ENCODE peak calls at places on chromosomes 4 and X, in eight cellular contexts. X is psoas muscle; Z is MM.1S; U is CD8-positive, alpha-beta T cell; I is tibial nerve; B is transverse colon; W is left lung; D is ovary. K is an unnamed sample.

GRCh38 chr4:680931-681645 is 6.7 kb downstream of the MYL5 start:
- DNase-seq in W (peak; percentile 89), Z (no peak), U (peak; percentile 41), X (peak; percentile 76), D (peak; percentile 60), B (peak; percentile 83), I (no peak), K (peak; percentile 78)

GRCh38 chr4:135354876-135355275 is 1153.3 kb upstream of the PABPC4L start:
- DNase-seq in X (no peak), I (no peak), B (no peak), W (no peak), Z (no peak), U (no peak), D (no peak), K (no peak)

GRCh38 chr4:101279377-101279871 is 67.9 kb downstream of the PPP3CA start:
- DNase-seq in U (no peak), D (peak; percentile 45), W (no peak), X (peak; percentile 17), I (no peak), Z (peak; percentile 28), B (no peak), K (peak; percentile 36)

GRCh38 chr4:173288296-173288695 is 45.9 kb downstream of the HMGB2 start:
- DNase-seq in Z (peak; percentile 89), I (peak; percentile 41), X (no peak), W (no peak), U (peak; percentile 60), D (no peak), B (peak; percentile 70), K (peak; percentile 34)

GRCh38 chrX:68942141-68942540 is 113.3 kb downstream of the EFNB1 start:
- DNase-seq in X (no peak), I (no peak), W (no peak), B (peak; percentile 18), D (no peak), U (no peak), Z (no peak), K (no peak)

GRCh38 chrX:78708171-78708570 is 39.3 kb upstream of the LPAR4 start:
- DNase-seq in I (no peak), U (no peak), Z (no peak), D (no peak), X (no peak), B (peak; percentile 8), W (no peak), K (no peak)

GRCh38 chr4:23866450-23866849 is 23.4 kb downstream of the PPARGC1A start:
- DNase-seq in D (no peak), U (no peak), W (no peak), X (no peak), Z (no peak), I (no peak), B (no peak), K (no peak)

GRCh38 chrX:39873111-39873510 is 224.6 kb downstream of the BCOR start:
- DNase-seq in U (no peak), W (no peak), X (no peak), D (no peak), Z (no peak), B (no peak), I (no peak), K (no peak)

GRCh38 chr4:10184051-10184450 is 67.5 kb upstream of the WDR1 start:
- DNase-seq in U (no peak), W (no peak), I (no peak), Z (no peak), B (no peak), X (no peak), D (no peak), K (no peak)

GRCh38 chr4:15294202-15294601 is 133.6 kb upstream of the C1QTNF7 start:
- DNase-seq in U (no peak), B (no peak), D (no peak), I (no peak), X (no peak), W (no peak), Z (no peak), K (no peak)

GRCh38 chrX:136185409-136186022 is 38.2 kb downstream of the FHL1 start:
- DNase-seq in X (no peak), U (no peak), D (no peak), I (no peak), W (no peak), Z (no peak), B (no peak), K (no peak)

GRCh38 chr4:37737456-37737855 is 51.3 kb upstream of the RELL1 start:
- DNase-seq in Z (no peak), U (no peak), B (no peak), W (no peak), X (no peak), D (no peak), I (no peak), K (no peak)

GRCh38 chrX:3518870-3519269 is 172.4 kb upstream of the MXRA5 start:
- DNase-seq in X (peak; percentile 57), I (no peak), D (no peak), Z (no peak), W (no peak), U (no peak), B (peak; percentile 18), K (peak; percentile 15)

GRCh38 chr4:187209921-187210613 is 486.4 kb upstream of the FAT1 start:
- DNase-seq in X (no peak), U (no peak), D (peak; percentile 28), W (peak; percentile 56), Z (no peak), B (no peak), I (no peak), K (no peak)

GRCh38 chr4:89110986-89111832 is at the start of gene TIGD2:
- DNase-seq in X (peak; percentile 92), B (peak; percentile 92), Z (peak; percentile 94), U (peak; percentile 86), W (peak; percentile 94), D (peak; percentile 90), I (peak; percentile 74), K (peak; percentile 90)
- TF ChIP-seq CTCF in X (peak; percentile 89), B (peak; percentile 80), Z (peak; percentile 73), U (peak; percentile 68), W (peak; percentile 87), D (peak; percentile 85), I (peak; percentile 95), K (peak; percentile 91)

DNA sequence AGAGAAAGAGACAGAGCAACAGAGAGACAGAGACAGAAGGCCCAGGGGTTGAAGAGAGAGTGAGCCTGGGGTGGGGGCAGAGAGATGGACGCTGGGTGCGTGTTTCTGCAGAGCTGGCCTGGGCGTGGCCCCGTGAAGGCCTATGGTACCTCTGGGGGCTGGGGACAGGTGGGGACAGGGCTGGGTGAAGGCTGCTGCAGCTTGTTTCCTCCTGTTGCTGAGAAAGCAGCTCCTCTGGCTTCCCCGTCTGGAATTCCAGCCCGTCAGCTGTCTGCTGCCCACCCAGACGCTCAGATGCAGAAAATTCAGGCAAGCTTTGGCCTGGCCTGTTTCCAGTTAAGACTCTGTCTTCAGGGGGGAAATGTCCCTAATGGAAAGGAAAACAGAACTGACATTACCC is 76.8 kb upstream of the PSAPL1 start:
- DNase-seq in W (no peak), Z (no peak), X (no peak), B (no peak), D (no peak), I (no peak), U (no peak), K (no peak)
- H3K4me1 ChIP-seq in W (no peaks in the 10 kb centered on the region), Z (no peaks in the 10 kb centered on the region), X (no peaks in the 10 kb centered on the region), B (no peaks in the 10 kb centered on the region), D (peaks cover 18% of the 10 kb centered on the region), I (peaks cover 7% of the 10 kb centered on the region), U (no peaks in the 10 kb centered on the region), K (peaks cover 21% of the 10 kb centered on the region)

DNA sequence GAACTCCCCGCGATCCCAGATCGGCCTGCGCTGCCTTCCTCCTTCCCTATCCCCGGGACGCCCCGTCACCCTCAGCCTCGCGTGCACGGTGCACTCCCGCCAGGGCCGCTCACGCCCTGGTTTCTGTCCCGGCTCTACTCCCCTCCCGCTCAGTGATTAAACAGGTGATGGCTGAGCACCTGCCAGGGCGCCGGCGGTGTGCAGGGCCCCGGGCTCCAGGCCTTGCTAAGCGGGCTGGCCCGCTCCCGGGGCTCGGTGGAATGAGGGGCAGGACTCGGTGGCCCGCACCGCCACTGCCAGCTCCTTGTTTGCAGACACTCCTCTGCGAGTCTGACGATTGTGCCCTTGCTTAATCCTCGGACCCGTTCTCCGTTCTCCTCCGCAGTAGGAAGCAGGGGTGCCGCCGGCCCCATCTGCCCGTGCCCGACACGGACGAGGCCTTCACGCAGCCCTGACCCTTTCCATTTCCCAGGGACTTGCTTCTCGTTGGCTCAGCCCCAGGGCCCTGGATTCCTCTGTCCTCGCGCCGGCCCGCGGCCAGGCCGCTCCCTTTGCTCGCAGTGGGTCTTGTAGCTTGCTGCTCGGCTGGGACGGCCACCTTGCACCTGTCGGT is 143.5 kb downstream of the TRIML1 start:
- DNase-seq in X (no peak), B (no peak), D (no peak), Z (no peak), U (no peak), W (peak; percentile 77), I (no peak), K (no peak)
- TF ChIP-seq CTCF in X (no peak), B (no peak), D (no peak), Z (no peak), U (no peak), W (no peak), I (no peak), K (no peak)

GRCh38 chr4:7871356-7871755 is 68.3 kb downstream of the AFAP1 start:
- DNase-seq in I (no peak), B (no peak), U (no peak), D (no peak), Z (no peak), W (no peak), X (no peak), K (no peak)
- H3K4me1 ChIP-seq in I (peaks cover 14% of the 10 kb centered on the region), B (no peaks in the 10 kb centered on the region), U (no peaks in the 10 kb centered on the region), D (peaks cover 12% of the 10 kb centered on the region), Z (no peaks in the 10 kb centered on the region), W (no peaks in the 10 kb centered on the region), X (peaks cover 12% of the 10 kb centered on the region), K (peaks cover 35% of the 10 kb centered on the region)

GRCh38 chrX:34638116-34638515 is 19.0 kb downstream of the TMEM47 start:
- DNase-seq in W (no peak), B (no peak), D (no peak), X (no peak), I (no peak), Z (peak; percentile 17), U (no peak), K (no peak)
- TF ChIP-seq CTCF in W (peak; percentile 21), B (peak; percentile 41), D (peak; percentile 23), X (peak; percentile 65), I (peak; percentile 46), Z (peak; percentile 50), U (no peak), K (peak; percentile 63)

GRCh38 chr4:67725132-67725531 is 24.2 kb upstream of the UBA6 start:
- DNase-seq in W (no peak), D (no peak), U (no peak), I (no peak), Z (no peak), X (no peak), B (no peak), K (no peak)
- H3K4me1 ChIP-seq in W (no peaks in the 10 kb centered on the region), D (no peaks in the 10 kb centered on the region), U (no peaks in the 10 kb centered on the region), I (no peaks in the 10 kb centered on the region), Z (no peaks in the 10 kb centered on the region), X (no peaks in the 10 kb centered on the region), B (no peaks in the 10 kb centered on the region), K (no peaks in the 10 kb centered on the region)

GRCh38 chrX:72609313-72609712 is 36.7 kb upstream of the HDAC8 start:
- DNase-seq in W (no peak), X (no peak), D (no peak), U (no peak), Z (no peak), I (no peak), B (no peak), K (no peak)
- TF ChIP-seq CTCF in W (no peak), X (peak; percentile 16), D (no peak), U (no peak), Z (peak; percentile 20), I (no peak), B (peak; percentile 7), K (peak; percentile 39)

GRCh38 chr4:148055844-148056243 is 324.0 kb downstream of the ARHGAP10 start:
- DNase-seq in B (no peak), W (no peak), X (no peak), D (no peak), I (no peak), U (no peak), Z (no peak), K (no peak)
- H3K4me1 ChIP-seq in B (peaks cover 4% of the 10 kb centered on the region), W (peaks cover 8% of the 10 kb centered on the region), X (peaks cover 90% of the 10 kb centered on the region), D (peaks cover 2% of the 10 kb centered on the region), I (no peaks in the 10 kb centered on the region), U (peaks cover 95% of the 10 kb centered on the region), Z (peaks cover 8% of the 10 kb centered on the region), K (peaks cover 100% of the 10 kb centered on the region)